ENCODE peak calls at places on chromosome 4, in ten cellular contexts. F is stomach, U is suprapubic skin, X is transverse colon, D is HepG2, I is breast epithelium, N is SK-N-SH, Z is HCT116, T is H1, L is prostate gland. Y is an unnamed sample.

GRCh38 chr4:6891436-6892170 is 18.0 kb upstream of the TBC1D14 start:
- DNase-seq in I (no peak), X (no peak), Z (no peak), N (no peak), L (no peak), F (peak; percentile 24), D (no peak), T (no peak), U (no peak), Y (no peak)

GRCh38 chr4:65561164-65561563 is 109.1 kb downstream of the EPHA5 start:
- DNase-seq in X (no peak), I (no peak), U (no peak), L (no peak), N (no peak), T (no peak), F (no peak), Z (no peak), D (no peak), Y (no peak)

GRCh38 chr4:94011190-94011589 is 182.6 kb downstream of the ATOH1 start:
- DNase-seq in U (no peak), Z (no peak), T (no peak), F (no peak), X (no peak), D (no peak), I (no peak), N (no peak), L (no peak), Y (no peak)

GRCh38 chr4:128427832-128428366 is 140.3 kb upstream of the PGRMC2 start:
- DNase-seq in F (peak; percentile 49), T (no peak), L (peak; percentile 50), U (no peak), Z (peak; percentile 86), N (peak; percentile 38), I (no peak), X (peak; percentile 28), D (peak; percentile 66), Y (no peak)

GRCh38 chr4:57612279-57612678 is 502.1 kb upstream of the IGFBP7 start:
- DNase-seq in U (no peak), L (no peak), D (no peak), Z (no peak), I (no peak), X (peak; percentile 9), F (no peak), T (no peak), N (no peak), Y (no peak)

GRCh38 chr4:107592518-107592917 is 127.5 kb downstream of the PAPSS1 start:
- DNase-seq in T (no peak), Z (no peak), L (no peak), U (no peak), F (no peak), X (no peak), D (peak; percentile 30), N (no peak), I (no peak), Y (no peak)

GRCh38 chr4:7481227-7481626 is 46.5 kb upstream of the PSAPL1 start:
- DNase-seq in X (no peak), D (no peak), Z (no peak), N (no peak), T (no peak), F (no peak), L (no peak), U (no peak), I (no peak), Y (no peak)

GRCh38 chr4:26717332-26717731 is 133.4 kb downstream of the TBC1D19 start:
- DNase-seq in N (no peak), L (no peak), F (no peak), U (no peak), I (no peak), X (no peak), T (no peak), Z (peak; percentile 4), D (no peak), Y (no peak)

DNA sequence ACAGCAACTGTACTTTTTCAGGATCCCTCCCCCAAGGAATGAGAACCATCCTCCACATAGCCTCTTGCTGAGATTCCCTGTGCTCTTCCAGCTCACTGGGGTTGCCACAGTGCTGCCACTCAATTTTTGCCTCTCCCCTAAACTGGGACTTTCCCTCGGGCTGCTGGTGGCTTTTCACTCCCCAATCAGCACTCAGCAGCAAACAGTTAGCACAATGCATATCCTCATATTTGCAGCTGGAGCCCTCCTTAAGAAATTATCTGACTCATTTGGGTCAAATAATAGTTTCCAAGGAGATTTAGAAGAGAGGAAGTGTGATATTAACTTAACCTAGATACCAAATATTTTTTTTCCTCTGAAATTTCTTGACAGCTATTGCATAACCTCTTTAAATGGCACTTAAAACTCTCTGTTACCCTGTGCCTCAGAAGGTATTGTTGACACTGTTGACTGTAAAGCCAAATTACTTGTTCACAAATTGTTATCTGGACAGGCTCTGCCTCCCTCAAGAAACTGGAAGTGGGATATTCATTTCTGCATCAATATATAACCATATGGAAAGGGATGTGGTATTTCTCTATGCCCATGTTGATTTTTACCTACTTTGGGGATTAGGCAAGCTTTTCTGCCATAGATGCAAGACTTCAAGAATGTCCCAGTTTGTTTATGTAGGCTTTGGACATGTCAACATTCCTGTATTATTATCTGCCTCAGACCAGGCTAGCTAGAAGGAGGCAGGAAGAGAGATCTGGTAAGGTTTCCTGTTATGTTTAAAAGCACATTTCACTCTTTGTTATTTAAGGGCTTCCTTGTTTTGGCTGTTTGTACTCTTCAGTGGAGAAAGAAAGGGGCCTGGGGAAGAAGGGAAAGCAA is 58.0 kb downstream of the SEPTIN11 start:
- DNase-seq in N (no peak), Z (no peak), X (no peak), U (no peak), D (no peak), L (no peak), T (no peak), F (no peak), I (no peak), Y (no peak)
- TF ChIP-seq POLR2AphosphoS5 in N (no peak), Z (no peak), X (no peak), U (no peak), D (no peak), L (peak; percentile 32), T (no peak), F (no peak), I (no peak), Y (no peak)

GRCh38 chr4:48997962-48998361 is 11.9 kb downstream of the CWH43 start:
- DNase-seq in U (no peak), I (no peak), X (no peak), D (no peak), L (no peak), F (no peak), Z (no peak), N (no peak), T (no peak), Y (no peak)
- H3K9me3 ChIP-seq in U (no peaks in the 10 kb centered on the region), I (no peaks in the 10 kb centered on the region), X (no peaks in the 10 kb centered on the region), D (no peaks in the 10 kb centered on the region), L (no peaks in the 10 kb centered on the region), F (no peaks in the 10 kb centered on the region), Z (no peaks in the 10 kb centered on the region), N (no peaks in the 10 kb centered on the region), T (peaks cover 69% of the 10 kb centered on the region), Y (no peaks in the 10 kb centered on the region)

GRCh38 chr4:84378277-84378838 is 120.7 kb downstream of the NKX6-1 start:
- DNase-seq in Z (no peak), F (no peak), X (no peak), N (no peak), L (no peak), T (no peak), D (no peak), U (no peak), I (no peak), Y (no peak)

GRCh38 chr4:84381759-84382158 is 117.3 kb downstream of the NKX6-1 start:
- DNase-seq in D (no peak), L (no peak), X (no peak), U (no peak), Z (no peak), T (no peak), N (no peak), F (no peak), I (no peak), Y (no peak)

GRCh38 chr4:84379881-84380618 is 119.0 kb downstream of the NKX6-1 start:
- DNase-seq in U (no peak), D (no peak), N (no peak), Z (no peak), T (no peak), F (no peak), I (no peak), X (no peak), L (no peak), Y (no peak)

DNA sequence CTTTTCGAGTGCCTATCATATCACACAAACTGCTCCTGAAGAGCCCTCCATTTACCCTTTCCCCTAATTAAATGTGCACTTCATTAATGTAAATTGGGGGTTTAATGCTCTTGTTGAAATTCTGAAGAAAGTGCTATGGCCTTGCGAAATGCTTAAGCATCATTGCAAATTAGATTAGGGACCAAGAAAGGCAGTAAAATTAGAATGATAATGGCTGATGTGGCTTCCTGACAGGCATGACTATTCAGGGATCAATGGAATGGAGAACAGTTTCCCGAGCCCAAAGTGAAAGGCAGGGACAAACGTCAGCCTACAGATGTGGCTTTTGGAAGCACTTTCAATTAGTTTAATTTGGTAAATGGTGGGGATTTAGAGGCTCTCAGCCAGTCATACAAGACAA is 120.1 kb downstream of the NKX6-1 start:
- DNase-seq in U (no peak), F (no peak), L (no peak), Z (no peak), X (no peak), D (no peak), I (no peak), T (no peak), N (no peak), Y (no peak)
- TF ChIP-seq POLR2AphosphoS5 in U (no peak), F (no peak), L (no peak), Z (no peak), X (no peak), D (no peak), I (no peak), T (peak; percentile 24), N (no peak), Y (no peak)

GRCh38 chr4:729336-730315 is 24.0 kb downstream of the PCGF3 start:
- DNase-seq in N (no peak), Z (no peak), D (no peak), F (no peak), L (no peak), T (no peak), U (no peak), I (no peak), X (no peak), Y (no peak)

GRCh38 chr4:732480-732879 is 26.8 kb downstream of the PCGF3 start:
- DNase-seq in X (no peak), F (no peak), D (no peak), I (no peak), Z (no peak), N (no peak), L (no peak), U (no peak), T (no peak), Y (no peak)

GRCh38 chr4:732911-733630 is 27.4 kb downstream of the PCGF3 start:
- DNase-seq in I (no peak), F (no peak), X (no peak), U (no peak), D (no peak), L (no peak), N (no peak), Z (no peak), T (no peak), Y (no peak)

GRCh38 chr4:727576-727975 is 21.9 kb downstream of the PCGF3 start:
- DNase-seq in T (no peak), N (no peak), Z (no peak), L (no peak), D (no peak), X (no peak), U (no peak), F (no peak), I (no peak), Y (no peak)

DNA sequence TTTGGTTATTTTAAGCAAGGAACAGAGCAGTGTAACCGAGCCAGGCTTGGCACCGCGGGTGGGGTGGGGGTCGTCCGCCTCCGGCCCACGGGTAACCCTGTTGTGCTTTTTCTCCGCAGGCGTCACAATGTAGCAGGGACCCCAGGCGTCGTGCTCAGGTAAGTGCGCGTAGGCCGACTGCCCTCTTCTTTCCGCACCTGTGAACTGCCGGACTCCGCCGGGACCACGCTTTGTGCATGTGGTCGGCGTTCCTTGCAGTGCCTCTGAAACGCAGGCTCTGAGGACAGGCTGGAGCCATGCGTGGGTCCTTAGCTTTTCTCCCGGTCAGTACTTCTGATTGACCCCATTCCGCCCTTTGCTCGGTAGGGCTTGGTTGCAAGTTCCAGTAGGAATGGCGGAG is 24.9 kb downstream of the PCGF3 start:
- DNase-seq in N (no peak), F (no peak), L (no peak), T (no peak), X (no peak), Z (no peak), U (no peak), D (no peak), I (no peak), Y (no peak)
- H3K9me3 ChIP-seq in N (no peaks in the 10 kb centered on the region), F (no peaks in the 10 kb centered on the region), L (no peaks in the 10 kb centered on the region), T (peaks cover 5% of the 10 kb centered on the region), X (no peaks in the 10 kb centered on the region), Z (no peaks in the 10 kb centered on the region), U (no peaks in the 10 kb centered on the region), D (no peaks in the 10 kb centered on the region), I (no peaks in the 10 kb centered on the region), Y (no peaks in the 10 kb centered on the region)